ENCODE peak calls at places on chromosomes 7 and 10, in ten cellular contexts. K is choroid plexus epithelial cell, L is body of pancreas, D is fibroblast of pulmonary artery, P is adrenal gland, V is cardiac fibroblast, N is fibroblast of the aortic adventitia, U is PC-3, E is GM06990, C is esophagus squamous epithelium. Y is an unnamed sample.

GRCh38 chr10:6478722-6479121 is 101.4 kb downstream of the PRKCQ start:
- DNase-seq in C (no peak), K (no peak), N (no peak), E (no peak), L (no peak), P (no peak), U (no peak), D (no peak), V (no peak), Y (no peak)

GRCh38 chr10:30820282-30820991 is 190.9 kb upstream of the LYZL2 start:
- DNase-seq in N (peak), K (peak), U (peak), V (peak), D (peak), P (no peak), L (no peak), E (no peak), C (no peak), Y (no peak)

GRCh38 chr7:100965723-100966541 is 3.4 kb upstream of the MUC12 start:
- DNase-seq in L (peak), V (peak), N (peak), E (peak), P (peak), D (peak), K (peak), U (peak), C (no peak), Y (no peak)

GRCh38 chr7:116443101-116443523 is 56.4 kb upstream of the CAV2 start:
- DNase-seq in K (peak), L (no peak), N (peak), E (no peak), V (peak), P (no peak), D (peak), C (no peak), U (peak), Y (peak)

GRCh38 chr10:110387983-110388681 is 83.4 kb upstream of the SMNDC1 start:
- DNase-seq in U (no peak), D (peak), K (no peak), N (peak), V (no peak), C (no peak), E (peak), P (no peak), L (no peak), Y (no peak)

GRCh38 chr7:7510814-7511213 is 24.9 kb downstream of the COL28A1 start:
- DNase-seq in D (no peak), P (no peak), V (no peak), U (no peak), E (no peak), N (no peak), C (no peak), L (no peak), K (no peak), Y (no peak)

GRCh38 chr10:71191459-71192113 is 20.8 kb upstream of the UNC5B start:
- DNase-seq in C (no peak), V (no peak), P (peak), E (no peak), N (no peak), U (no peak), D (no peak), L (no peak), K (no peak), Y (no peak)

GRCh38 chr7:1569016-1569415 is 816 bp downstream of the PSMG3 start:
- DNase-seq in L (no peak), U (peak), D (no peak), N (peak), V (peak), K (peak), P (no peak), C (no peak), E (no peak), Y (no peak)

GRCh38 chr10:329361-330099 is 194.3 kb downstream of the ZMYND11 start:
- DNase-seq in L (peak), U (peak), K (peak), E (no peak), P (peak), C (no peak), V (peak), N (peak), D (peak), Y (peak)

GRCh38 chr7:116395125-116395791 is 104.3 kb upstream of the CAV2 start:
- DNase-seq in L (no peak), V (peak), C (no peak), K (peak), D (peak), U (peak), N (peak), P (no peak), E (no peak), Y (peak)

GRCh38 chr10:43093423-43094090 is 16.7 kb downstream of the RET start:
- DNase-seq in K (no peak), D (no peak), N (no peak), U (peak), E (no peak), V (no peak), C (no peak), L (no peak), P (no peak), Y (no peak)

GRCh38 chr10:14524692-14525091 is 194.0 kb upstream of the FRMD4A start:
- DNase-seq in U (no peak), D (peak), N (peak), P (no peak), C (no peak), K (no peak), L (no peak), V (peak), E (no peak), Y (no peak)

GRCh38 chr10:79378383-79378646 is 31.0 kb downstream of the PPIF start:
- DNase-seq in U (no peak), N (no peak), D (no peak), C (no peak), P (no peak), K (no peak), E (no peak), L (no peak), V (no peak), Y (no peak)

GRCh38 chr10:75019360-75019759 is 92.1 kb upstream of the SAMD8 start:
- DNase-seq in C (no peak), V (peak), K (peak), L (no peak), U (peak), D (peak), N (peak), E (no peak), P (no peak), Y (no peak)

GRCh38 chr7:2954433-2954853 is 89.2 kb downstream of the CARD11 start:
- DNase-seq in E (no peak), U (no peak), D (no peak), L (no peak), N (no peak), P (no peak), V (no peak), K (no peak), C (no peak), Y (no peak)

GRCh38 chr10:130013938-130014733 is 50.1 kb upstream of the EBF3 start:
- DNase-seq in U (no peak), V (no peak), K (no peak), E (no peak), L (no peak), N (no peak), P (no peak), C (no peak), D (no peak), Y (no peak)

GRCh38 chr10:17200885-17201164 is 647 bp downstream of the TRDMT1 start:
- DNase-seq in C (no peak), K (peak), V (peak), L (peak), U (peak), N (peak), P (peak), E (no peak), D (peak), Y (no peak)

GRCh38 chr7:71221549-71221948 is 89.6 kb downstream of the GALNT17 start:
- DNase-seq in P (no peak), N (no peak), V (no peak), K (no peak), U (no peak), C (no peak), D (no peak), E (no peak), L (no peak), Y (no peak)

GRCh38 chr10:46294641-46295230 is 7.9 kb downstream of the ANTXRL start:
- DNase-seq in V (no peak), N (no peak), E (no peak), P (no peak), U (no peak), K (no peak), D (no peak), C (no peak), L (no peak), Y (no peak)

GRCh38 chr10:47322300-47323061 is at the start of gene GDF2:
- DNase-seq in E (no peak), L (peak), D (no peak), N (no peak), V (no peak), C (no peak), K (no peak), U (no peak), P (no peak), Y (no peak)

GRCh38 chr10:12539350-12540164 is 190.2 kb downstream of the CAMK1D start:
- DNase-seq in K (peak), P (no peak), C (no peak), V (no peak), N (peak), E (no peak), D (no peak), L (peak), U (no peak), Y (no peak)

GRCh38 chr10:130807096-130807495 is 504.4 kb downstream of the TCERG1L start:
- DNase-seq in L (no peak), K (no peak), U (no peak), D (no peak), N (no peak), P (no peak), C (no peak), E (no peak), V (no peak), Y (no peak)

GRCh38 chr7:19139706-19140327 is 5.4 kb downstream of the FERD3L start:
- DNase-seq in V (no peak), U (no peak), L (no peak), C (no peak), K (no peak), N (no peak), D (no peak), P (no peak), E (no peak), Y (no peak)

GRCh38 chr7:81361769-81362168 is 408.1 kb downstream of the HGF start:
- DNase-seq in L (no peak), U (no peak), C (no peak), K (peak), N (peak), P (no peak), V (no peak), E (no peak), D (no peak), Y (no peak)

GRCh38 chr7:44561962-44562621 is 11.6 kb downstream of the DDX56 start:
- DNase-seq in C (no peak), L (no peak), K (peak), N (peak), U (peak), E (no peak), D (peak), P (no peak), V (peak), Y (no peak)

GRCh38 chr10:11898372-11899066 is 75.4 kb downstream of the PROSER2 start:
- DNase-seq in K (peak), P (no peak), D (peak), V (peak), L (peak), U (peak), C (no peak), N (no peak), E (no peak), Y (no peak)

GRCh38 chr10:79627075-79627474 is 16.3 kb downstream of the SFTPA1 start:
- DNase-seq in L (no peak), D (no peak), C (no peak), U (no peak), P (no peak), V (no peak), N (no peak), K (no peak), E (no peak), Y (no peak)

GRCh38 chr7:85229544-85229943 is 42.7 kb upstream of the SEMA3D start:
- DNase-seq in P (no peak), D (no peak), E (no peak), K (no peak), V (no peak), N (no peak), U (no peak), C (no peak), L (no peak), Y (no peak)

GRCh38 chr7:91517408-91517807 is 253.2 kb downstream of the FZD1 start:
- DNase-seq in K (peak), U (no peak), V (no peak), L (no peak), P (no peak), N (no peak), E (no peak), C (no peak), D (no peak), Y (no peak)

GRCh38 chr10:83166344-83166743 is 973.0 kb upstream of the GHITM start:
- DNase-seq in P (no peak), K (no peak), D (no peak), L (peak), C (no peak), E (no peak), U (no peak), N (no peak), V (no peak), Y (no peak)

GRCh38 chr7:8290645-8291308 is 28.8 kb upstream of the ICA1 start:
- DNase-seq in N (no peak), P (no peak), E (no peak), U (peak), D (no peak), V (no peak), K (no peak), C (no peak), L (peak), Y (no peak)

GRCh38 chr7:141358376-141358775 is 192.8 kb upstream of the AGK start:
- DNase-seq in K (no peak), E (no peak), U (no peak), P (no peak), V (peak), C (no peak), D (no peak), L (no peak), N (no peak), Y (no peak)

GRCh38 chr7:141354251-141354650 is 197.0 kb upstream of the AGK start:
- DNase-seq in N (peak), K (peak), P (no peak), L (no peak), V (peak), U (peak), D (peak), E (no peak), C (no peak), Y (no peak)

GRCh38 chr7:141356096-141356495 is 195.1 kb upstream of the AGK start:
- DNase-seq in P (no peak), K (peak), L (no peak), V (peak), C (no peak), N (peak), E (no peak), U (peak), D (peak), Y (no peak)

GRCh38 chr7:141351175-141351574 is 200.0 kb upstream of the AGK start:
- DNase-seq in L (no peak), K (no peak), C (no peak), P (no peak), D (no peak), U (no peak), N (no peak), V (no peak), E (no peak), Y (no peak)

GRCh38 chr7:141355057-141355456 is 196.2 kb upstream of the AGK start:
- DNase-seq in P (no peak), E (no peak), K (peak), D (peak), U (peak), N (peak), V (peak), C (no peak), L (no peak), Y (no peak)
- TF ChIP-seq CTCF in P (no peak), E (no peak), K (no peak), D (no peak), U (no peak), N (no peak), V (no peak), C (no peak), L (no peak), Y (no peak)

GRCh38 chr10:77837248-77837924 is 89.2 kb downstream of the DLG5 start:
- DNase-seq in V (no peak), P (no peak), L (no peak), K (peak), U (peak), C (no peak), E (peak), N (no peak), D (peak), Y (no peak)
- TF ChIP-seq CTCF in V (no peak), P (no peak), L (no peak), K (peak), U (peak), C (no peak), E (peak), N (no peak), D (no peak), Y (no peak)

DNA sequence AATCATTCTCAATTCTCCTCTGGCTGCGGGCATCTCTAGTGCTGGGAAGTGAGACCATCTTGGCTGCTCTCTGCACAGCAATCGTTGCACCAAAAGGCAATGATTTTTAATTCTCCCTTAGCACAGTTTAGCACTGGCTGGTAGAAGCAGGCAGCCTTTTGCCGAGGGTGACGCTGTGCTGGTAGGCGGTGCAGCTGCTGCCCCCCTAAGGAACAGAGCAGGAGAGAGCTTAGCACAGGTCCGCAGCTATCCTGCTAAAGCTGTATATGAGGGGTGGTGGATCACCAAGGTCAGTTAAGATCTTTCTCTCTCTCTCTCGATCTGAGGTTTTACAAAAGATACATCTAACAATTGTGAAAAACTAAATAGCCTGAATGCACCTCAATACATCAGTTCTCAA is 390.1 kb downstream of the GATA3 start:
- DNase-seq in N (peak), C (no peak), E (peak), U (peak), P (no peak), V (peak), L (no peak), D (peak), K (no peak), Y (no peak)
- TF ChIP-seq CTCF in N (no peak), C (no peak), E (peak), U (peak), P (no peak), V (no peak), L (no peak), D (peak), K (no peak), Y (no peak)

GRCh38 chr10:3452234-3452633 is 279.7 kb upstream of the PITRM1 start:
- DNase-seq in C (no peak), V (peak), U (peak), E (no peak), K (peak), D (peak), P (no peak), L (no peak), N (peak), Y (peak)
- TF ChIP-seq CTCF in C (no peak), V (peak), U (no peak), E (peak), K (peak), D (peak), P (peak), L (no peak), N (peak), Y (peak)

GRCh38 chr7:16463520-16463919 is 2.0 kb downstream of the SOSTDC1 start:
- DNase-seq in L (no peak), C (no peak), P (no peak), N (no peak), K (no peak), D (no peak), V (no peak), U (no peak), E (no peak), Y (no peak)
- TF ChIP-seq CTCF in L (no peak), C (no peak), P (no peak), N (no peak), K (no peak), D (no peak), V (no peak), U (no peak), E (no peak), Y (no peak)

DNA sequence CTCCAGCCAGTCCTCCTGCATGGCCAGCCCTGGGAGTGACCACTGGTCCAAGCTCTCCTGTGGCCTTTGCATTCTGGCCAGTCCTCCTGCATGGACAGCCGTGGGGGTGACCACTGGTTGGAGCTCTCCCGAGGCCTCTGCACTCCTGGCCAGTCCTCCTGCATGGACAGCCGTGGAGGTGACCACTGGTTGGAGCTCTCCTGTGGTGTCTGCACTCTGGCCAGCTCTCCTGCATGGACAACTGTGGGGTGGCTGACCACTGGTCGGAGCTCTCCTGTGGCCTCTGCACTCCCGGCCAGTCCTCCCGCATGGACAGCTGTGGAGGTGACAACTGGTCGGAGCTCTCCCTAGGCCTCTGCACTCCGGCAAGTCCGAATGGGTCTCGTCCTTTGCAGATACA is 28.7 kb upstream of the ADARB2 start:
- DNase-seq in K (no peak), P (no peak), C (no peak), D (no peak), N (no peak), E (no peak), L (no peak), V (no peak), U (no peak), Y (no peak)
- TF ChIP-seq CTCF in K (no peak), P (no peak), C (no peak), D (no peak), N (no peak), E (no peak), L (no peak), V (no peak), U (no peak), Y (no peak)

GRCh38 chr7:65554-65953 is 126.8 kb upstream of the FAM20C start:
- DNase-seq in C (no peak), N (peak), U (no peak), V (peak), L (peak), D (peak), K (peak), E (no peak), P (peak), Y (no peak)

GRCh38 chr7:68629-69028 is 123.7 kb upstream of the FAM20C start:
- DNase-seq in C (no peak), V (peak), U (no peak), K (peak), D (peak), E (no peak), N (no peak), L (no peak), P (peak), Y (peak)

GRCh38 chr7:66741-67140 is 125.6 kb upstream of the FAM20C start:
- DNase-seq in N (no peak), U (no peak), C (no peak), L (no peak), P (peak), D (no peak), E (no peak), K (no peak), V (no peak), Y (no peak)

GRCh38 chr7:66296-66695 is 126.1 kb upstream of the FAM20C start:
- DNase-seq in C (no peak), E (no peak), K (no peak), U (no peak), P (peak), D (no peak), N (no peak), L (no peak), V (no peak), Y (no peak)

DNA sequence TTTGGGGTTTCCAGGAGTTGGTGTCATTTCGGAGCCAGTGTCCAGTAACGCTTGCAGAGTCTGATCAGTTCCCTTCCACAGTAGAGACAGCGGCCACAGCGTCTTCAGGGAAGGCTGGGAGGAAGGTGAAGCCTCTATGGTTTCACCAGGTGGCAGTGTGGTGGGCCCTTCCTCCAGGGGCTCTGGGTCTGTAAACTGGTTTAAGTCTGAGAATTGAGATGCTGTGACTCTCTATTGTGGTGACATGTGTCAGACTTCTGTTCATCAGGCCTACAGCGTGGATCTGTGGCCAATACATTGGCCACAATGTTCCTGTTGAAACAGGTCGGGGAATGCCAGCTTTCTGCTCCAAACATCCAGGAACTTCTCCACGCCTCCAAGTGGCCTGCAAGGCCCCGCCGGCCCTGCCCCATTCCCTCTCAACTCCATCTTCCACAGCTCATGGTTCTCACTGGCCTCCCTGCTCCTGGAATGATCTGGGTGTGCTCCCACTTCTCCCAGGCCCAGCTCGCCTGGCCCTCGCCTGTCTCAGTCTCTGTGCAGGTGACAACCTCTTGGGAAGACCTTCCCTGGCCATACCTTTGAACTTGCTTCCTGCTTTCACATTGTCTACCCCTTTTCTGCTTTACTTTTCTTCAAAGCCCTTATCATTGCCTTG is 124.5 kb upstream of the FAM20C start:
- DNase-seq in N (peak), C (no peak), L (no peak), E (no peak), P (peak), V (no peak), K (no peak), U (peak), D (no peak), Y (no peak)
- TF ChIP-seq CTCF in N (peak), C (no peak), L (no peak), E (no peak), P (no peak), V (no peak), K (peak), U (peak), D (peak), Y (no peak)

GRCh38 chr10:119290301-119291036 is 83.1 kb downstream of the GRK5 start:
- DNase-seq in U (no peak), P (no peak), K (peak), V (no peak), N (peak), L (no peak), C (no peak), E (no peak), D (peak), Y (no peak)
- TF ChIP-seq CTCF in U (no peak), P (no peak), K (peak), V (peak), N (peak), L (no peak), C (no peak), E (peak), D (peak), Y (no peak)

Y was measured in AG09319.